ENCODE peak calls at places on chromosomes 1 and 21, in nine cellular contexts. S is A549, P is heart left ventricle, K is NB4, R is breast epithelium, T is sigmoid colon, J is stomach, W is lower leg skin, D is tibial nerve. H is an unnamed sample.
A peak's percentile ranks its signal among the peaks of the same experiment; 100 is the strongest.

GRCh38 chr1:223738465-223739365 is 26.4 kb downstream of the CAPN2 start:
- DNase-seq in D (no peak), P (no peak), W (no peak), T (no peak), K (no peak), J (peak; percentile 75), R (no peak), S (no peak), H (no peak)

GRCh38 chr21:15289896-15290841 is 225.4 kb upstream of the NRIP1 start:
- DNase-seq in S (no peak), W (no peak), R (no peak), T (peak; percentile 64), J (peak; percentile 76), K (no peak), P (no peak), D (no peak), H (peak; percentile 21)

GRCh38 chr1:86705633-86705985 is 1.2 kb downstream of the SH3GLB1 start:
- DNase-seq in W (no peak), R (no peak), P (no peak), J (no peak), T (peak; percentile 64), S (no peak), K (no peak), D (no peak), H (peak; percentile 25)

GRCh38 chr1:194445244-194445643 is 1258.8 kb upstream of the B3GALT2 start:
- DNase-seq in J (no peak), T (no peak), K (no peak), W (no peak), D (no peak), P (no peak), R (no peak), S (no peak), H (no peak)

GRCh38 chr1:45848097-45848496 is 44.7 kb downstream of the MAST2 start:
- DNase-seq in D (no peak), T (no peak), J (peak; percentile 48), K (no peak), P (no peak), R (no peak), W (no peak), S (no peak), H (no peak)

GRCh38 chr1:223665592-223666312 is at the start of gene CAPN8:
- DNase-seq in T (no peak), W (no peak), P (no peak), R (peak; percentile 63), D (no peak), K (no peak), J (peak; percentile 83), S (no peak), H (no peak)

GRCh38 chr1:14954210-14954609 is 199.3 kb upstream of the TMEM51 start:
- DNase-seq in P (no peak), J (no peak), T (no peak), W (no peak), K (no peak), S (no peak), D (no peak), R (peak; percentile 73), H (peak; percentile 60)

GRCh38 chr1:241888232-241888631 is 40.2 kb downstream of the EXO1 start:
- DNase-seq in D (no peak), W (no peak), J (no peak), P (no peak), T (no peak), R (no peak), K (no peak), S (no peak), H (no peak)

GRCh38 chr1:207867136-207868081 is 43.5 kb downstream of the CD34 start:
- DNase-seq in R (peak; percentile 67), J (peak; percentile 72), P (peak; percentile 41), W (peak; percentile 91), T (peak; percentile 85), S (no peak), D (no peak), K (peak; percentile 52), H (peak; percentile 83)

GRCh38 chr21:14541840-14542495 is 4.1 kb downstream of the SAMSN1 start:
- DNase-seq in R (no peak), W (no peak), K (peak; percentile 51), D (no peak), J (no peak), P (no peak), S (no peak), T (no peak), H (no peak)

GRCh38 chr1:96721053-96721381 is 567 bp upstream of the PTBP2 start:
- DNase-seq in K (no peak), T (no peak), W (no peak), P (no peak), J (no peak), R (no peak), S (no peak), D (no peak), H (no peak)

GRCh38 chr1:34872133-34872503 is 12.6 kb upstream of the SMIM12 start:
- DNase-seq in P (no peak), S (no peak), W (no peak), T (no peak), R (no peak), D (no peak), K (no peak), J (no peak), H (no peak)

GRCh38 chr21:38243732-38244406 is 12.9 kb upstream of the KCNJ15 start:
- DNase-seq in P (no peak), K (no peak), R (no peak), D (no peak), J (no peak), S (no peak), T (no peak), W (no peak), H (no peak)

GRCh38 chr1:145786271-145786670 is 37.6 kb downstream of the RNF115 start:
- DNase-seq in J (no peak), R (no peak), P (no peak), T (no peak), D (no peak), W (no peak), K (no peak), S (no peak), H (no peak)

GRCh38 chr21:15730484-15731242 is 881 bp downstream of the USP25 start:
- DNase-seq in P (no peak), R (no peak), K (no peak), W (peak; percentile 86), T (no peak), J (no peak), S (no peak), D (no peak), H (no peak)

GRCh38 chr1:35715568-35716002 is 3.1 kb downstream of the C1orf216 start:
- DNase-seq in S (peak; percentile 74), J (peak; percentile 75), P (peak; percentile 61), W (peak; percentile 91), D (no peak), R (peak; percentile 65), T (peak; percentile 79), K (peak; percentile 86), H (peak; percentile 58)

GRCh38 chr1:61322769-61323168 is 240.4 kb downstream of the NFIA start:
- DNase-seq in T (no peak), S (peak; percentile 58), J (no peak), K (no peak), D (no peak), W (no peak), P (no peak), R (no peak), H (no peak)

GRCh38 chr1:73626326-73626725 is 571.6 kb downstream of the LRRIQ3 start:
- DNase-seq in J (no peak), S (no peak), R (no peak), T (no peak), P (no peak), W (no peak), D (no peak), K (no peak), H (no peak)

GRCh38 chr1:62905309-62905708 is 121.4 kb downstream of the ATG4C start:
- DNase-seq in J (no peak), P (no peak), S (no peak), R (no peak), W (no peak), D (no peak), K (no peak), T (no peak), H (no peak)

GRCh38 chr1:6275826-6276764 is 15.2 kb upstream of the GPR153 start:
- DNase-seq in K (no peak), T (peak; percentile 93), S (no peak), J (no peak), R (no peak), W (peak; percentile 91), P (peak; percentile 78), D (no peak), H (peak; percentile 51)

GRCh38 chr1:12618661-12619395 is 818 bp upstream of the DHRS3 start:
- DNase-seq in R (no peak), W (peak; percentile 95), T (peak; percentile 91), D (peak; percentile 59), S (peak; percentile 92), J (peak; percentile 65), P (peak; percentile 85), K (peak; percentile 84), H (peak; percentile 68)
- TF ChIP-seq POLR2A in R (no peak), W (no peak), T (peak; percentile 31), D (peak; percentile 24), S (peak; percentile 70), J (no peak), P (no peak), K (no peak), H (peak; percentile 42)

DNA sequence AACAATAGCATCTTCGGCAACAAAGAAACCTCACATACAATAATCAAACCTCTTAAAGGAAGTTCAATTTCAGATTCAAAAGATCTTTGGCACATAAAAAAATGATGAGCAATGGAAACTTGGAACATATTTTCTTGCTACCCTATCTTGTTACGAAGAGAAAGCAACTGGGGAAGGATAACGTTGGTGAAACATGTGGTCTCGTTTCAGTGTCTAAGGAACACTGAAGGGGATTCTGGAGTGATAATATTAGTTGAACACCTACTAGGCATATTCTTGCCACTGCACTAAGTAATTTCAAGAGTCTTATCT is 309.1 kb downstream of the ASTN1 start:
- DNase-seq in W (no peak), D (no peak), T (no peak), J (no peak), S (no peak), P (no peak), R (no peak), K (no peak), H (no peak)
- TF ChIP-seq CTCF in W (no peak), D (no peak), T (no peak), J (no peak), S (no peak), P (no peak), R (no peak), K (no peak), H (no peak)

GRCh38 chr1:244970661-244971523 is 106.5 kb upstream of the HNRNPU start:
- DNase-seq in W (peak; percentile 98), P (peak; percentile 95), J (peak; percentile 92), D (peak; percentile 90), R (peak; percentile 91), T (peak; percentile 97), S (peak; percentile 97), K (peak; percentile 97), H (peak; percentile 96)
- TF ChIP-seq POLR2A in W (no peak), P (no peak), J (peak; percentile 44), D (peak; percentile 77), R (peak; percentile 73), T (peak; percentile 65), S (peak; percentile 68), K (peak; percentile 65), H (peak; percentile 82)

GRCh38 chr1:216562383-216562782 is 139.1 kb upstream of the USH2A start:
- DNase-seq in K (no peak), W (no peak), D (no peak), P (no peak), J (no peak), T (no peak), R (no peak), S (no peak), H (no peak)

GRCh38 chr1:216563096-216563495 is 139.8 kb upstream of the USH2A start:
- DNase-seq in T (no peak), W (no peak), S (no peak), D (no peak), J (no peak), P (no peak), K (no peak), R (no peak), H (no peak)

GRCh38 chr1:216566809-216567208 is 143.6 kb upstream of the USH2A start:
- DNase-seq in K (peak; percentile 8), T (no peak), R (no peak), D (no peak), S (peak; percentile 10), W (no peak), P (no peak), J (no peak), H (no peak)
- TF ChIP-seq CTCF in K (peak; percentile 5), T (no peak), R (no peak), D (no peak), S (no peak), W (no peak), P (no peak), J (no peak), H (no peak)